ENCODE peak calls at places on chromosomes 13 and 19, in eight cellular contexts. G, A, H, T, X, U, V and N are unnamed samples.

GRCh38 chr13:46899801-46900200 is 2.9 kb upstream of the HTR2A start:
- DNase-seq in V (no peak), X (peak; percentile 56), U (no peak), T (no peak), G (no peak), H (no peak), A (no peak), N (no peak)

GRCh38 chr19:413756-414420 is 4.9 kb upstream of the C2CD4C start:
- DNase-seq in X (no peak), H (no peak), V (no peak), T (no peak), G (no peak), A (peak; percentile 36), U (no peak), N (no peak)

GRCh38 chr13:110232146-110232545 is 74.8 kb downstream of the COL4A1 start:
- DNase-seq in U (no peak), A (no peak), G (no peak), X (no peak), V (no peak), H (no peak), T (no peak), N (no peak)

GRCh38 chr19:22545751-22546150 is 88.4 kb upstream of the ZNF492 start:
- DNase-seq in T (peak; percentile 70), U (peak; percentile 4), G (no peak), V (peak; percentile 49), X (peak; percentile 19), A (no peak), H (no peak), N (no peak)

GRCh38 chr19:28472111-28472510 is 740.8 kb downstream of the UQCRFS1 start:
- DNase-seq in A (no peak), H (no peak), T (no peak), G (no peak), X (no peak), U (no peak), V (no peak), N (no peak)

GRCh38 chr13:91539458-91540156 is 141.2 kb downstream of the GPC5 start:
- DNase-seq in H (no peak), G (no peak), T (no peak), A (no peak), X (no peak), U (no peak), V (no peak), N (no peak)

GRCh38 chr19:31140717-31141116 is 208.5 kb downstream of the TSHZ3 start:
- DNase-seq in G (no peak), H (no peak), U (no peak), V (no peak), T (no peak), X (no peak), A (no peak), N (no peak)

GRCh38 chr13:30047154-30047874 is 196.9 kb upstream of the UBL3 start:
- DNase-seq in T (no peak), V (no peak), A (no peak), H (no peak), U (no peak), G (no peak), X (no peak), N (no peak)

GRCh38 chr13:33032037-33032625 is 15.9 kb downstream of the KL start:
- DNase-seq in U (no peak), G (no peak), H (no peak), X (no peak), T (no peak), V (no peak), A (no peak), N (no peak)

GRCh38 chr19:49790866-49791265 is 22.2 kb downstream of the FUZ start:
- DNase-seq in V (no peak), X (no peak), H (no peak), T (no peak), A (no peak), U (no peak), G (no peak), N (no peak)

GRCh38 chr13:54637377-54637776 is 1608.8 kb downstream of the OLFM4 start:
- DNase-seq in T (no peak), X (no peak), A (no peak), H (no peak), U (no peak), V (no peak), G (no peak), N (no peak)

GRCh38 chr19:36032251-36033104 is at the start of gene CLIP3:
- DNase-seq in G (no peak), U (peak; percentile 50), X (peak; percentile 84), A (peak; percentile 93), H (peak; percentile 54), T (no peak), V (peak; percentile 55), N (no peak)